ENCODE peak calls at places on chromosomes 12 and 14, in ten cellular contexts. X is A549, G is endodermal cell, Y is foreskin keratinocyte, Z is upper lobe of left lung, K is HepG2, V is HCT116, N is SJSA1, S is brain microvascular endothelial cell, I is upper lobe of right lung. A is an unnamed sample.
A peak's percentile ranks its signal among the peaks of the same experiment; 100 is the strongest.

GRCh38 chr12:53324113-53324778 is 2.8 kb upstream of the AAAS start:
- DNase-seq in G (peak; percentile 75), S (no peak), I (peak; percentile 72), K (no peak), Z (peak; percentile 82), N (no peak), X (no peak), Y (peak; percentile 22), V (no peak), A (no peak)

GRCh38 chr12:47814539-47815170 is 5.0 kb downstream of the HDAC7 start:
- DNase-seq in K (no peak), Y (no peak), I (no peak), V (no peak), G (no peak), N (no peak), S (no peak), X (no peak), Z (no peak), A (no peak)

GRCh38 chr12:59182191-59182590 is 261.9 kb upstream of the LRIG3 start:
- DNase-seq in N (no peak), Z (no peak), I (no peak), K (no peak), X (no peak), V (no peak), Y (no peak), G (no peak), S (peak; percentile 67), A (no peak)

GRCh38 chr12:51832708-51833107 is 15.8 kb downstream of the FIGNL2 start:
- DNase-seq in Z (no peak), Y (no peak), K (no peak), X (no peak), S (no peak), N (no peak), I (no peak), V (no peak), G (no peak), A (no peak)

GRCh38 chr14:101006008-101006407 is 102.5 kb upstream of the RTL1 start:
- DNase-seq in G (no peak), Z (peak; percentile 41), K (no peak), S (no peak), V (no peak), N (no peak), X (no peak), Y (no peak), I (no peak), A (no peak)

GRCh38 chr14:105203057-105203494 is 22.0 kb upstream of the NUDT14 start:
- DNase-seq in Z (peak; percentile 97), N (peak; percentile 69), X (peak; percentile 81), I (peak; percentile 90), G (peak; percentile 93), Y (no peak), S (peak; percentile 56), V (no peak), K (no peak), A (no peak)

GRCh38 chr12:51938744-51939143 is 12.8 kb upstream of the ACVR1B start:
- DNase-seq in S (no peak), Y (peak; percentile 68), X (no peak), K (no peak), V (no peak), I (no peak), N (no peak), G (peak; percentile 50), Z (peak; percentile 28), A (peak; percentile 45)

GRCh38 chr12:15842106-15842505 is 40.1 kb upstream of the STRAP start:
- DNase-seq in K (no peak), N (no peak), I (no peak), X (no peak), G (no peak), S (peak; percentile 88), Y (peak; percentile 82), Z (no peak), V (no peak), A (peak; percentile 27)

GRCh38 chr12:18872770-18873169 is 134.9 kb downstream of the CAPZA3 start:
- DNase-seq in X (no peak), Y (no peak), V (no peak), G (no peak), N (no peak), Z (no peak), K (no peak), I (no peak), S (no peak), A (no peak)

GRCh38 chr14:68791078-68791983 is 1.5 kb downstream of the ZFP36L1 start:
- DNase-seq in I (no peak), Z (no peak), Y (no peak), G (peak; percentile 69), N (no peak), K (no peak), S (no peak), X (no peak), V (no peak), A (no peak)
- H3K27ac ChIP-seq in I (peak overlapping the region; percentile 100), Z (peak overlapping the region; percentile 100), Y (peak overlapping the region; percentile 99), G (no peak overlapping the region), N (no peak overlapping the region), K (peak overlapping the region; percentile 98), S (peak overlapping the region; percentile 98), X (peak overlapping the region; percentile 100), V (peak overlapping the region; percentile 99), A (peak overlapping the region; percentile 99)

GRCh38 chr14:75980856-75981255 is 939 bp downstream of the TGFB3 start:
- DNase-seq in Z (no peak), V (no peak), Y (no peak), X (no peak), K (no peak), G (no peak), I (no peak), S (no peak), N (no peak), A (no peak)
- H3K27ac ChIP-seq in Z (peak overlapping the region; percentile 87), V (no peak overlapping the region), Y (no peak overlapping the region), X (no peak overlapping the region), K (no peak overlapping the region), G (no peak overlapping the region), I (peak overlapping the region; percentile 94), S (no peak overlapping the region), N (no peak overlapping the region), A (no peak overlapping the region)

DNA sequence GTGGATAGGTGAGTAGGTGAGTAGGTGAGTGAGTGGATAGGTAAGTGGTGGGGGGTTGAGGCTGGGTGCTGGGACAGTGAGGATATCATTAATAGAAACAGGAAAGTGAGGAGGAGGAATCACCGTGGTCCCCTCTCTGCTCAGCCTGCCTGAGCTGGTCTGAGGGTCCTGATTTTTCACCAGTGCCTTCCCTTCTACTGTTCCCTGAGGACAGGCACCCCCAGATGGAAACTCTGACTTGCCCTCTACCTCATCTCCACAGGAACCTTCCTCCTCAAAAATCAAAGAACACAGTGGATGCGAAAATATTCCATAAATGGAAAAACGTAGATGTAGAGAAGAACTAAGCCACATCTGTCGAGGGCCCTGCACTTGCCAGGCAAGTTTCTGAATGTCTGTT is 1.9 kb downstream of the GPR68 start:
- DNase-seq in Z (no peak), G (no peak), I (no peak), X (no peak), V (no peak), S (no peak), Y (no peak), N (no peak), K (no peak), A (no peak)
- H3K27ac ChIP-seq in Z (peak overlapping the region; percentile 76), G (no peak overlapping the region), I (peak overlapping the region; percentile 31), X (no peak overlapping the region), V (no peak overlapping the region), S (no peak overlapping the region), Y (no peak overlapping the region), N (no peak overlapping the region), K (no peak overlapping the region), A (peak overlapping the region; percentile 74)

GRCh38 chr12:69469854-69470188 is 367 bp upstream of the FRS2 start:
- DNase-seq in Z (no peak), Y (no peak), I (no peak), V (no peak), G (no peak), X (no peak), S (no peak), N (no peak), K (no peak), A (no peak)

GRCh38 chr12:69471667-69472385 is 1.6 kb downstream of the FRS2 start:
- DNase-seq in S (no peak), K (no peak), I (no peak), G (no peak), X (no peak), Y (no peak), N (no peak), Z (no peak), V (no peak), A (no peak)

GRCh38 chr12:69468237-69469026 is 1.8 kb upstream of the FRS2 start:
- DNase-seq in K (no peak), Y (peak; percentile 68), G (peak; percentile 67), N (no peak), V (no peak), X (no peak), I (no peak), Z (no peak), S (no peak), A (peak; percentile 14)

GRCh38 chr12:69473229-69473628 is 3.0 kb downstream of the FRS2 start:
- DNase-seq in I (no peak), V (no peak), X (no peak), N (no peak), Z (no peak), S (no peak), K (no peak), G (no peak), Y (no peak), A (no peak)

GRCh38 chr12:69470189-69471094 is at the start of gene FRS2:
- DNase-seq in Z (peak; percentile 95), V (peak; percentile 72), S (peak; percentile 88), I (peak; percentile 95), Y (peak; percentile 77), G (peak; percentile 99), K (peak; percentile 86), N (peak; percentile 87), X (peak; percentile 94), A (peak; percentile 36)
- H3K27ac ChIP-seq in Z (peak within 1 kb of the TSS; percentile 96), V (peak within 1 kb of the TSS; percentile 70), S (peak within 1 kb of the TSS; percentile 88), I (peak within 1 kb of the TSS; percentile 93), Y (peak within 1 kb of the TSS; percentile 93), G (peak within 1 kb of the TSS; percentile 92), K (peak within 1 kb of the TSS; percentile 95), N (peak within 1 kb of the TSS; percentile 85), X (peak within 1 kb of the TSS; percentile 96), A (peak within 1 kb of the TSS; percentile 69)

DNA sequence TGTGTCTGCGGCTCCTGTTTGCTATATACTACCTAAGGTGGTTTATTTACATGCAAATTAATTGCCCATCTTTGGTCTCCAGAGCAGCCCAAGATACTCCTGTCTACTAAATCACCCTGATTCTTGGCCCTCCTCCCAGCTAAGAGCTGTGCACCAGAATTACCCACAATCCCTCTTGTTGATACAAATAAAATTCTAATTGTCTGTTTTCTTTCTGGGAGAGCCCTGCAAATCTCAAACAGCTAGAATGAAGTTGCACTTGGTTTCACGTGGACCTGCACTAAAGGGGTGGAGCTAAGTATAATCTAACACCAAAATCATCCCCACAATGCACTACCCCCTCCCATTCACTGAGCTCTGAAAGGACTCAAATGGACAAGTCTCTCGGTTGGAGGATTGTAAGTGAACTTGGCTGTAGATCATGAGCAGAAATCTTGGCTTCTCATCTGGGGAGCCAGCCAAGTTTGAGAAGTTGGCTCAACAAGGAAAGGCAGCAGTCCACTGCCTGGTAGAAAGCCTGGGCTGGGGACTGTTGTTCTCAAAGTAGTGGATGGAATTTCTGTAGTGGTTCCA is 6.6 kb downstream of the MAX start:
- DNase-seq in V (no peak), S (peak; percentile 30), I (no peak), X (no peak), Y (no peak), Z (no peak), N (no peak), G (no peak), K (no peak), A (no peak)
- H3K27ac ChIP-seq in V (no peak overlapping the region), S (no peak overlapping the region), I (peak overlapping the region; percentile 12), X (no peak overlapping the region), Y (no peak overlapping the region), Z (peak overlapping the region; percentile 22), N (no peak overlapping the region), G (no peak overlapping the region), K (no peak overlapping the region), A (no peak overlapping the region)

A was measured in epithelial cell of prostate.